ENCODE peak calls at places on chromosomes 2 and 18, in ten cellular contexts. I, T, W, H, D, L, Q, X, R and U are unnamed samples.

GRCh38 chr2:99035920-99036319 is 99.9 kb upstream of the CRACDL start:
- DNase-seq in R (no peak), Q (no peak), T (no peak), L (no peak), I (no peak), H (no peak), X (no peak), D (no peak), W (no peak), U (no peak)

GRCh38 chr18:75344161-75344560 is 83.3 kb downstream of the SMIM21 start:
- DNase-seq in Q (no peak), L (no peak), W (no peak), R (no peak), I (no peak), X (no peak), T (no peak), D (no peak), H (no peak), U (no peak)

GRCh38 chr2:37549598-37549997 is 121.8 kb downstream of the CDC42EP3 start:
- DNase-seq in I (no peak), R (no peak), L (no peak), H (no peak), T (no peak), X (no peak), D (no peak), W (no peak), Q (no peak), U (no peak)

GRCh38 chr2:153059338-153060052 is 341.1 kb downstream of the ARL6IP6 start:
- DNase-seq in H (peak; percentile 51), I (no peak), X (no peak), L (peak; percentile 83), W (no peak), T (no peak), D (peak; percentile 86), Q (no peak), R (no peak), U (no peak)

GRCh38 chr2:6993230-6993640 is 76.0 kb downstream of the RNF144A start:
- DNase-seq in H (no peak), R (peak; percentile 87), Q (no peak), I (no peak), X (no peak), D (no peak), L (no peak), W (no peak), T (no peak), U (peak; percentile 74)

GRCh38 chr2:173520918-173521317 is 166.2 kb downstream of the CDCA7 start:
- DNase-seq in Q (no peak), R (no peak), W (no peak), L (no peak), I (no peak), T (no peak), H (no peak), X (no peak), D (no peak), U (no peak)

GRCh38 chr2:203880557-203881125 is 13.1 kb downstream of the CTLA4 start:
- DNase-seq in H (no peak), T (no peak), X (no peak), L (no peak), W (no peak), Q (no peak), R (no peak), I (no peak), D (no peak), U (no peak)

GRCh38 chr2:8575011-8575750 is 106.7 kb upstream of the ID2 start:
- DNase-seq in X (no peak), T (no peak), H (no peak), Q (no peak), L (no peak), R (no peak), D (no peak), W (peak; percentile 44), I (no peak), U (no peak)

GRCh38 chr2:232292395-232293154 is 86.0 kb upstream of the ALPP start:
- DNase-seq in I (peak; percentile 20), H (peak; percentile 32), R (no peak), Q (no peak), T (peak; percentile 68), X (no peak), L (no peak), W (no peak), D (peak; percentile 64), U (peak; percentile 11)

GRCh38 chr2:73746015-73746876 is 9.1 kb upstream of the TPRKB start:
- DNase-seq in L (no peak), D (no peak), X (no peak), W (no peak), T (no peak), R (no peak), I (no peak), H (no peak), Q (no peak), U (no peak)

GRCh38 chr18:42178381-42179080 is 223.5 kb downstream of the PIK3C3 start:
- DNase-seq in X (no peak), T (no peak), L (no peak), D (no peak), W (no peak), I (no peak), R (no peak), Q (no peak), H (no peak), U (no peak)

GRCh38 chr2:32752952-32753351 is 125.1 kb downstream of the TTC27 start:
- DNase-seq in I (no peak), L (no peak), T (no peak), R (no peak), D (no peak), W (no peak), H (no peak), X (no peak), Q (no peak), U (no peak)